ENCODE peak calls at places on chromosome 11, in ten cellular contexts. D is IMR-90; N is HFFc6; I is tibial nerve; V is neural crest cell; B is psoas muscle; U is kidney; O is right atrium auricular region; F is activated CD8-positive, alpha-beta T cell treated with anti-CD3 and anti-CD28 coated beads for 36 hours; T is brain microvascular endothelial cell. A is an unnamed sample.

GRCh38 chr11:34063061-34063795 is 11.7 kb downstream of the CAPRIN1 start:
- DNase-seq in D (peak), F (no peak), U (no peak), I (no peak), N (no peak), B (no peak), V (no peak), O (no peak), T (no peak), A (no peak)

GRCh38 chr11:65625628-65626342 is 10.2 kb downstream of the PCNX3 start:
- DNase-seq in I (peak), O (no peak), V (peak), F (peak), T (no peak), N (no peak), B (no peak), U (peak), D (no peak), A (no peak)

GRCh38 chr11:119447664-119448242 is 24.8 kb upstream of the THY1 start:
- DNase-seq in O (no peak), F (no peak), T (no peak), B (no peak), N (no peak), I (no peak), D (no peak), V (no peak), U (no peak), A (no peak)

GRCh38 chr11:44031549-44031948 is 16.2 kb upstream of the ACCSL start:
- DNase-seq in U (no peak), O (no peak), T (no peak), V (no peak), F (no peak), I (no peak), D (no peak), N (no peak), B (no peak), A (no peak)

GRCh38 chr11:10543782-10544181 is 2.8 kb upstream of the RNF141 start:
- DNase-seq in F (no peak), O (no peak), T (no peak), B (peak), U (peak), I (no peak), V (no peak), N (no peak), D (no peak), A (no peak)

GRCh38 chr11:47507016-47507631 is 45.8 kb downstream of the CELF1 start:
- DNase-seq in T (no peak), D (no peak), F (no peak), N (peak), V (no peak), O (no peak), U (no peak), I (no peak), B (no peak), A (no peak)

GRCh38 chr11:123033895-123034294 is 28.0 kb downstream of the HSPA8 start:
- DNase-seq in V (no peak), N (no peak), D (no peak), B (no peak), I (no peak), T (no peak), F (no peak), O (no peak), U (no peak), A (no peak)

GRCh38 chr11:11381471-11382100 is 28.5 kb upstream of the CSNK2A3 start:
- DNase-seq in V (no peak), B (no peak), U (no peak), N (no peak), F (no peak), O (no peak), I (no peak), T (no peak), D (no peak), A (no peak)

GRCh38 chr11:7251836-7252682 is at the start of gene SYT9:
- DNase-seq in U (peak), B (peak), T (peak), O (no peak), V (peak), F (peak), I (no peak), N (no peak), D (no peak), A (no peak)

GRCh38 chr11:26510756-26511155 is 61.3 kb downstream of the MUC15 start:
- DNase-seq in V (no peak), D (no peak), N (no peak), F (no peak), B (no peak), O (no peak), I (no peak), U (no peak), T (no peak), A (no peak)

GRCh38 chr11:7488681-7489080 is 3.4 kb downstream of the OLFML1 start:
- DNase-seq in F (no peak), I (no peak), N (peak), B (no peak), T (no peak), D (no peak), V (no peak), U (no peak), O (no peak), A (no peak)

GRCh38 chr11:40276960-40277359 is 1182.5 kb downstream of the LRRC4C start:
- DNase-seq in D (no peak), O (no peak), N (no peak), V (no peak), T (no peak), F (no peak), U (no peak), I (no peak), B (no peak), A (no peak)

GRCh38 chr11:16494918-16495691 is 138.8 kb upstream of the SOX6 start:
- DNase-seq in N (no peak), D (no peak), I (no peak), V (no peak), F (no peak), B (peak), O (no peak), U (no peak), T (no peak), A (no peak)

GRCh38 chr11:24779791-24780190 is 282.9 kb downstream of the LUZP2 start:
- DNase-seq in V (no peak), B (no peak), I (no peak), F (no peak), T (no peak), O (no peak), U (no peak), D (no peak), N (no peak), A (no peak)

GRCh38 chr11:70532728-70533127 is 134.4 kb downstream of the CTTN start:
- DNase-seq in F (no peak), T (no peak), V (no peak), O (no peak), U (peak), D (peak), N (no peak), B (no peak), I (no peak), A (no peak)

GRCh38 chr11:114163830-114164401 is 104.4 kb downstream of the ZBTB16 start:
- DNase-seq in D (no peak), F (no peak), V (no peak), B (peak), O (peak), N (no peak), T (no peak), I (peak), U (no peak), A (no peak)

GRCh38 chr11:848380-848931 is 5.8 kb downstream of the TSPAN4 start:
- DNase-seq in T (no peak), B (no peak), D (no peak), V (no peak), F (peak), O (no peak), I (no peak), N (no peak), U (no peak), A (no peak)

GRCh38 chr11:61892085-61892370 is 683 bp upstream of the FADS3 start:
- DNase-seq in I (no peak), V (no peak), B (no peak), T (no peak), D (no peak), F (no peak), N (no peak), U (no peak), O (no peak), A (no peak)

GRCh38 chr11:133922078-133922870 is 34.5 kb downstream of the IGSF9B start:
- DNase-seq in I (no peak), O (no peak), D (no peak), F (no peak), U (no peak), V (no peak), T (no peak), B (no peak), N (no peak), A (no peak)

GRCh38 chr11:69651834-69652620 is 11.1 kb downstream of the CCND1 start:
- DNase-seq in O (no peak), T (no peak), V (no peak), N (no peak), U (peak), B (peak), I (no peak), F (no peak), D (no peak), A (no peak)

GRCh38 chr11:29937526-29937925 is 79.3 kb downstream of the KCNA4 start:
- DNase-seq in U (no peak), F (no peak), D (no peak), V (no peak), T (no peak), I (no peak), B (no peak), O (no peak), N (no peak), A (no peak)

GRCh38 chr11:2736577-2737225 is 36.9 kb upstream of the KCNQ1OT1 start:
- DNase-seq in U (peak), N (no peak), O (no peak), F (no peak), D (no peak), B (no peak), I (no peak), V (no peak), T (no peak), A (no peak)

GRCh38 chr11:113176971-113177370 is 137.4 kb upstream of the TTC12 start:
- DNase-seq in B (no peak), U (no peak), N (no peak), I (no peak), O (no peak), V (no peak), F (no peak), D (no peak), T (peak), A (no peak)

GRCh38 chr11:60831501-60832079 is 10.3 kb upstream of the CCDC86 start:
- DNase-seq in D (peak), O (no peak), B (no peak), N (peak), F (no peak), V (no peak), I (no peak), U (no peak), T (no peak), A (no peak)

GRCh38 chr11:17807034-17807433 is 72.5 kb downstream of the KCNC1 start:
- DNase-seq in U (no peak), T (no peak), I (no peak), D (no peak), O (no peak), F (no peak), N (no peak), V (no peak), B (no peak), A (no peak)

GRCh38 chr11:78656327-78656726 is 81.7 kb upstream of the NARS2 start:
- DNase-seq in D (no peak), N (no peak), O (peak), B (no peak), I (no peak), U (no peak), F (no peak), T (no peak), V (no peak), A (no peak)

DNA sequence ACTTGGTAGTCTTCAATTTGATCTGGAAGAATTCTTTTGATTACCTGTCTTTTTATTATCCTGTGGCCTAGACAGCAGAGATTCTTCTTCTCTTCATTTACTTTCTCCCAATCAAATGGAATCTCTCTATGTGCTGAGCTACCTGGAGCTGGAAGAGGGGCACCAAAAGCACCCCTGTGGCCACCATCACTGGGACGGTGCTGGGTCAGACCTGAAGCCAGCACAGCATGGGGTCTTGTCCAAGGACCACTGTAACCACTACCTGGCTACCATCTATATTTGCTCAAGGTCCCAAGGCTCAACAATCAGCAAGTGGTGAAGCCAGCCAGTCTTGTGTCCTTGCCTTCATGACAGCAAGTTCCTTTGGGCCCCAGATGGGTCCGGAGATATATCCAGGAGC is 186.6 kb downstream of the JRKL start:
- DNase-seq in T (no peak), O (no peak), I (no peak), V (no peak), B (no peak), F (no peak), U (no peak), D (no peak), N (no peak), A (no peak)
- TF ChIP-seq CTCF in T (no peak), O (no peak), I (no peak), V (no peak), B (no peak), F (no peak), U (no peak), D (no peak), N (no peak), A (no peak)

GRCh38 chr11:93921695-93922468 is 71.5 kb upstream of the VSTM5 start:
- DNase-seq in O (no peak), T (peak), D (peak), B (no peak), V (peak), F (peak), N (peak), U (no peak), I (no peak), A (no peak)
- TF ChIP-seq CTCF in O (no peak), T (peak), D (peak), B (peak), V (peak), F (peak), N (peak), U (peak), I (no peak), A (no peak)

DNA sequence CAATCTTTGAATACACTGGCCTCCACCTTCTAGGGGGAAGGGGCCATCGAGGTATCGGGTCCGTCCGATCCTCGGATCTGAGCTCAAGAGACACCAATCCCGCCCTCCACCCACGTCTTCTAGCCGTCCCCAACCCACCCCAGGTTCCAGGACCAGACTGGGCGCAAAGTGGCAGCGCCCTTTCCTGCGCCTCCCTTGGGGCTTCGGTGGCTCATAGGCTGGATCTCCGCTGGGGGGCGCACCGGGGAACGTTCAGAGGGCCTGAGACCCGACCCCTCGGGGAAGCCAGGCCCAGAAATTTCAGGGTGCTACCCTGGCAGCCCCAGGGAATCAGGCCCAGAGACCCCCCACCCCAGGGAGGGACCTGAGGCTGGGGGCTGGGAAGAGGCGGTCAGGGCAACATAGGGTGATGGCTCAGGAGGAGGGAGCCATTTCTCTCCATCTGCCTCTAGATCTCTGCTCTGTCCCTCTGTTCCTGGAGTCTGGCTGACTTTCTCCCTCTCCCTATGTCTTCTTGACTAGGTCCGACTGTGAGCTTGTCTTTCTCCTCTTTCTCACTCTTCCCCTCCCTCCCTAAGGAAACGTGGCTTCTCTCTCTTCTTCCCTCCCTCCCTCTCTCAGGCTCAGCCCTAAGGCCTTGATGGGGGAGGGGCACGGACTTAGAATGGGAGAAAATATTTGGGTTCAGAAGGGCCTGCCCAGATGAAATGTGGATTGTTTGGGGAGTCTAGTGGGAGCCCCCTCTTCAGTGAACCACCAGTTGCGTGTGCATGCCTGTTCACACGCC is 1.1 kb downstream of the CREB3L1 start:
- DNase-seq in D (peak), F (peak), N (peak), O (no peak), V (peak), B (no peak), U (peak), T (peak), I (no peak), A (no peak)
- TF ChIP-seq CTCF in D (peak), F (peak), N (peak), O (peak), V (peak), B (no peak), U (peak), T (peak), I (peak), A (no peak)

GRCh38 chr11:45402049-45402630 is 116.0 kb upstream of the SYT13 start:
- DNase-seq in D (no peak), V (no peak), B (no peak), U (no peak), F (no peak), T (no peak), O (no peak), N (no peak), I (no peak), A (no peak)

GRCh38 chr11:45410391-45411215 is 124.5 kb upstream of the SYT13 start:
- DNase-seq in D (no peak), T (no peak), N (no peak), V (no peak), U (no peak), F (no peak), I (no peak), B (no peak), O (no peak), A (no peak)

GRCh38 chr11:45409587-45409986 is 123.4 kb upstream of the SYT13 start:
- DNase-seq in T (no peak), I (no peak), O (no peak), F (no peak), B (no peak), D (no peak), V (no peak), N (peak), U (no peak), A (no peak)

GRCh38 chr11:45407226-45407625 is 121.1 kb upstream of the SYT13 start:
- DNase-seq in B (no peak), O (no peak), V (no peak), F (no peak), I (no peak), N (no peak), T (no peak), U (no peak), D (no peak), A (no peak)

GRCh38 chr11:45405916-45406670 is 120.0 kb upstream of the SYT13 start:
- DNase-seq in U (no peak), O (no peak), N (peak), I (no peak), B (no peak), F (no peak), D (peak), V (no peak), T (peak), A (no peak)
- TF ChIP-seq CTCF in U (no peak), O (no peak), N (peak), I (no peak), B (peak), F (peak), D (peak), V (peak), T (peak), A (no peak)

GRCh38 chr11:130449996-130450419 is 1.6 kb downstream of the ADAMTS15 start:
- DNase-seq in D (peak), B (peak), O (peak), N (no peak), F (no peak), U (peak), T (peak), I (peak), V (peak), A (peak)
- TF ChIP-seq CTCF in D (peak), B (peak), O (peak), N (peak), F (no peak), U (peak), T (peak), I (peak), V (peak), A (no peak)

GRCh38 chr11:88544656-88545280 is 207.2 kb upstream of the CTSC start:
- DNase-seq in U (no peak), B (no peak), V (no peak), I (no peak), D (peak), F (no peak), O (no peak), T (no peak), N (no peak), A (no peak)
- TF ChIP-seq CTCF in U (no peak), B (no peak), V (no peak), I (no peak), D (no peak), F (peak), O (no peak), T (no peak), N (peak), A (no peak)

GRCh38 chr11:35621620-35622019 is 3.4 kb downstream of the FJX1 start:
- DNase-seq in N (no peak), I (no peak), V (no peak), B (no peak), T (no peak), F (no peak), O (no peak), U (no peak), D (no peak), A (no peak)

GRCh38 chr11:35619030-35619753 is 932 bp downstream of the FJX1 start:
- DNase-seq in T (peak), B (peak), N (peak), D (peak), U (peak), O (no peak), F (peak), I (no peak), V (peak), A (no peak)

GRCh38 chr11:35618497-35619029 is 303 bp downstream of the FJX1 start:
- DNase-seq in F (no peak), I (no peak), U (no peak), T (no peak), B (peak), V (no peak), D (peak), N (peak), O (no peak), A (no peak)

GRCh38 chr11:35622070-35622469 is 3.8 kb downstream of the FJX1 start:
- DNase-seq in I (no peak), F (no peak), T (peak), V (no peak), N (peak), D (peak), U (no peak), B (no peak), O (no peak), A (no peak)

GRCh38 chr11:35619754-35620640 is 1.7 kb downstream of the FJX1 start:
- DNase-seq in I (no peak), N (peak), O (no peak), T (peak), U (peak), B (peak), D (peak), V (peak), F (peak), A (no peak)
- TF ChIP-seq CTCF in I (no peak), N (peak), O (no peak), T (peak), U (peak), B (no peak), D (peak), V (no peak), F (no peak), A (no peak)

DNA sequence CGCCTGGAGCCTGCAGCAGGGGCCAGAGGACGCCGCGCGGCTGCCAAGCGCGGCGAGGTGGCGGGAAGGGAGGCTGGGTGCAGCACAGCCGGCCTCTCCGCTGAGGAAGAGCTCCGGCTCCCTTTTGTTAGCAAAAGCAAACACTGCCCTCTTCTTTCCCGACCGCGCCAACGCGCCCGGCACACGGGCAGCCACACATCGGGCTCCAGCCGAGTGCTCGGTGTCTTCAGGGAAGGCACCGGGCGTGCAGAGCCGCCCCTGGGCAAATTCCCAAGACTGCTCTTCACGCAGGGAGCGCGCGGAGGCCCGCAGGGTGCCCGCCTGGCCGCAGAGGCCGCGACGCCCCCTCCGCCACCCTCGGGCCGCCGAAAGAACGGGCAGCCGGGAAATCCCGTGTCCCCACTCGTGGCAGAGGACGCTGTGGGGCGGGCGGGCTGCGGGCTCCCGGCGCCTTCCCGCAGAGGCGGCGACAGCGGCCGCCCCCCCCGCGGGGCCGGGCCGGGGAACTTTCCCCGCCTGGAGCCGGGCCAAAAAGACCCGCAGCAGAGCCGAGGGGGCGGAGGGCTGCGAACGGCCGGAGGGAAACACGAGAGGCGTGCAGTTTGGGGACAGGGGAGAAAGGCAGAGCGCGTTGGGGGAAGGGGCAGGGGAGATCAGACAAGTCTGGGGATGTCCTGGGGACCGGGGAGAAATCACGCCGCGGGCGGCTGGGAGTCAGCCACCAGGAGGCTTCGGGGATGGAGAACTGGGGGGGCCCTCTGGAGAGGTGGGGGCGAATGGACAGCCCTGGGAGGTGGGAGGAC is 931 bp downstream of the CADM1 start:
- DNase-seq in T (no peak), V (peak), O (peak), F (peak), B (peak), I (peak), D (peak), N (no peak), U (peak), A (no peak)
- TF ChIP-seq CTCF in T (peak), V (peak), O (peak), F (no peak), B (peak), I (peak), D (peak), N (no peak), U (peak), A (no peak)